ENCODE peak calls at places on chromosomes 12 and 14, in four cellular contexts. One of them, this sample, is unnamed.
A peak's percentile ranks its signal among the peaks of the same experiment; 100 is the strongest.

GRCh38 chr12:20547788-20548575 is 147.2 kb upstream of the SLCO1C1 start:
- DNase-seq in stomach: no peak
- DNase-seq in thyroid gland: no peak
- DNase-seq in GM12865: no peak
- DNase-seq in this sample: peak; percentile 53

GRCh38 chr12:123903301-123904065 is 69.1 kb downstream of the CCDC92 start:
- DNase-seq in GM12865: no peak
- DNase-seq in stomach: no peak
- DNase-seq in thyroid gland: no peak
- DNase-seq in this sample: no peak

GRCh38 chr12:121334513-121335343 is 17.5 kb downstream of the ANAPC5 start:
- DNase-seq in GM12865: peak; percentile 72
- DNase-seq in stomach: no peak
- DNase-seq in thyroid gland: no peak
- DNase-seq in this sample: peak; percentile 69

GRCh38 chr12:122976648-122976975 is 1.6 kb downstream of the OGFOD2 start:
- DNase-seq in GM12865: no peak
- DNase-seq in thyroid gland: no peak
- DNase-seq in stomach: no peak
- DNase-seq in this sample: no peak

GRCh38 chr12:131151558-131152345 is 198.0 kb downstream of the ADGRD1 start:
- DNase-seq in GM12865: no peak
- DNase-seq in thyroid gland: no peak
- DNase-seq in stomach: no peak
- DNase-seq in this sample: no peak

GRCh38 chr14:30443368-30444007 is 115.5 kb upstream of the G2E3 start:
- DNase-seq in GM12865: peak; percentile 44
- DNase-seq in thyroid gland: peak; percentile 1
- DNase-seq in stomach: no peak
- DNase-seq in this sample: peak; percentile 48

GRCh38 chr12:14111230-14111865 is 129.9 kb upstream of the GRIN2B start:
- DNase-seq in stomach: no peak
- DNase-seq in thyroid gland: no peak
- DNase-seq in GM12865: peak; percentile 86
- DNase-seq in this sample: no peak

GRCh38 chr12:108744021-108744897 is 12.9 kb upstream of the CORO1C start:
- DNase-seq in thyroid gland: no peak
- DNase-seq in GM12865: no peak
- DNase-seq in stomach: no peak
- DNase-seq in this sample: no peak

GRCh38 chr12:43602738-43603137 is 50.7 kb upstream of the ADAMTS20 start:
- DNase-seq in stomach: no peak
- DNase-seq in GM12865: no peak
- DNase-seq in thyroid gland: no peak
- DNase-seq in this sample: no peak

GRCh38 chr14:106507354-106507753 is 981.0 kb downstream of the TMEM121 start:
- DNase-seq in thyroid gland: no peak
- DNase-seq in GM12865: no peak
- DNase-seq in stomach: no peak
- DNase-seq in this sample: no peak

GRCh38 chr14:98962118-98962517 is 309.9 kb downstream of the BCL11B start:
- DNase-seq in stomach: no peak
- DNase-seq in GM12865: no peak
- DNase-seq in thyroid gland: no peak
- DNase-seq in this sample: no peak

GRCh38 chr14:60680511-60680910 is 31.2 kb upstream of the SIX1 start:
- DNase-seq in stomach: no peak
- DNase-seq in thyroid gland: peak; percentile 50
- DNase-seq in GM12865: no peak
- DNase-seq in this sample: no peak

GRCh38 chr14:33682746-33683145 is 268.1 kb downstream of the EGLN3 start:
- DNase-seq in thyroid gland: no peak
- DNase-seq in GM12865: no peak
- DNase-seq in stomach: peak; percentile 26
- DNase-seq in this sample: peak; percentile 95

GRCh38 chr12:5094550-5094949 is 50.9 kb downstream of the KCNA5 start:
- DNase-seq in stomach: no peak
- DNase-seq in thyroid gland: no peak
- DNase-seq in GM12865: no peak
- DNase-seq in this sample: no peak

GRCh38 chr12:88298014-88298682 is 156.0 kb downstream of the TMTC3 start:
- DNase-seq in GM12865: no peak
- DNase-seq in thyroid gland: no peak
- DNase-seq in stomach: no peak
- DNase-seq in this sample: no peak

GRCh38 chr12:88494520-88494919 is 85.8 kb downstream of the KITLG start:
- DNase-seq in GM12865: no peak
- DNase-seq in thyroid gland: no peak
- DNase-seq in stomach: no peak
- DNase-seq in this sample: no peak

GRCh38 chr12:8722286-8722685 is 24.5 kb downstream of the RIMKLB start:
- DNase-seq in stomach: no peak
- DNase-seq in thyroid gland: no peak
- DNase-seq in GM12865: no peak
- DNase-seq in this sample: no peak

GRCh38 chr14:93496856-93497255 is 66.1 kb downstream of the UNC79 start:
- DNase-seq in thyroid gland: no peak
- DNase-seq in GM12865: no peak
- DNase-seq in stomach: no peak
- DNase-seq in this sample: no peak

GRCh38 chr14:92690171-92691011 is 58.0 kb downstream of the LGMN start:
- DNase-seq in stomach: peak; percentile 68
- DNase-seq in GM12865: peak; percentile 66
- DNase-seq in thyroid gland: peak; percentile 80
- DNase-seq in this sample: peak; percentile 32

GRCh38 chr12:5305425-5305824 is 126.5 kb upstream of the NTF3 start:
- DNase-seq in thyroid gland: no peak
- DNase-seq in GM12865: no peak
- DNase-seq in stomach: no peak
- DNase-seq in this sample: no peak

GRCh38 chr12:6915023-6915788 is 826 bp downstream of the ENO2 start:
- DNase-seq in thyroid gland: peak; percentile 45
- DNase-seq in stomach: no peak
- DNase-seq in GM12865: no peak
- DNase-seq in this sample: no peak

GRCh38 chr14:98704441-98704840 is 567.6 kb downstream of the BCL11B start:
- DNase-seq in stomach: no peak
- DNase-seq in thyroid gland: no peak
- DNase-seq in GM12865: peak; percentile 21
- DNase-seq in this sample: no peak

GRCh38 chr12:42482086-42482819 is 107.3 kb downstream of the PRICKLE1 start:
- DNase-seq in GM12865: no peak
- DNase-seq in stomach: peak; percentile 72
- DNase-seq in thyroid gland: peak; percentile 94
- DNase-seq in this sample: no peak

GRCh38 chr12:108666326-108666995 is 32.8 kb upstream of the SELPLG start:
- DNase-seq in GM12865: no peak
- DNase-seq in thyroid gland: no peak
- DNase-seq in stomach: no peak
- DNase-seq in this sample: no peak

GRCh38 chr14:68926236-68926635 is 52.9 kb downstream of the ACTN1 start:
- DNase-seq in GM12865: no peak
- DNase-seq in thyroid gland: no peak
- DNase-seq in stomach: no peak
- DNase-seq in this sample: no peak

GRCh38 chr12:101414533-101415119 is 7.1 kb upstream of the ARL1 start:
- DNase-seq in stomach: no peak
- DNase-seq in GM12865: peak; percentile 70
- DNase-seq in thyroid gland: peak; percentile 21
- DNase-seq in this sample: peak; percentile 42

GRCh38 chr14:99982449-99983250 is 82.6 kb upstream of the EVL start:
- DNase-seq in GM12865: peak; percentile 77
- DNase-seq in stomach: peak; percentile 48
- DNase-seq in thyroid gland: peak; percentile 50
- DNase-seq in this sample: peak; percentile 44

GRCh38 chr12:67774983-67775587 is 126.5 kb downstream of the DYRK2 start:
- DNase-seq in stomach: no peak
- DNase-seq in GM12865: no peak
- DNase-seq in thyroid gland: no peak
- DNase-seq in this sample: no peak

GRCh38 chr14:50082784-50083466 is 33.4 kb downstream of the VCPKMT start:
- DNase-seq in GM12865: peak; percentile 95
- DNase-seq in stomach: peak; percentile 57
- DNase-seq in thyroid gland: no peak
- DNase-seq in this sample: no peak

GRCh38 chr14:29262979-29263378 is 496.4 kb downstream of the FOXG1 start:
- DNase-seq in thyroid gland: no peak
- DNase-seq in stomach: no peak
- DNase-seq in GM12865: no peak
- DNase-seq in this sample: no peak

GRCh38 chr12:2271961-2272360 is 219.2 kb downstream of the CACNA1C start:
- DNase-seq in stomach: no peak
- DNase-seq in GM12865: no peak
- DNase-seq in thyroid gland: no peak
- DNase-seq in this sample: no peak

GRCh38 chr12:106288510-106289195 is 13.9 kb upstream of the TCP11L2 start:
- DNase-seq in stomach: no peak
- DNase-seq in GM12865: no peak
- DNase-seq in thyroid gland: no peak
- DNase-seq in this sample: peak; percentile 76

GRCh38 chr12:51160814-51161459 is 12.0 kb downstream of the TFCP2 start:
- DNase-seq in GM12865: no peak
- DNase-seq in stomach: no peak
- DNase-seq in thyroid gland: no peak
- DNase-seq in this sample: no peak

GRCh38 chr12:123139926-123140674 is 10.8 kb downstream of the PITPNM2 start:
- DNase-seq in stomach: no peak
- DNase-seq in GM12865: no peak
- DNase-seq in thyroid gland: peak; percentile 63
- DNase-seq in this sample: no peak

GRCh38 chr12:12716845-12717585 is at the start of gene CDKN1B:
- DNase-seq in GM12865: peak; percentile 95
- DNase-seq in thyroid gland: peak; percentile 95
- DNase-seq in stomach: peak; percentile 95
- DNase-seq in this sample: peak; percentile 79

GRCh38 chr12:128842579-128842978 is 10.7 kb upstream of the GLT1D1 start:
- DNase-seq in stomach: no peak
- DNase-seq in thyroid gland: no peak
- DNase-seq in GM12865: no peak
- DNase-seq in this sample: no peak

GRCh38 chr14:91417983-91418386 is 365 bp upstream of the CCDC88C start:
- DNase-seq in stomach: peak; percentile 61
- DNase-seq in thyroid gland: no peak
- DNase-seq in GM12865: peak; percentile 85
- DNase-seq in this sample: no peak

GRCh38 chr12:12890492-12890814 is 909 bp upstream of the GPRC5A start:
- DNase-seq in GM12865: no peak
- DNase-seq in thyroid gland: peak; percentile 83
- DNase-seq in stomach: peak; percentile 54
- DNase-seq in this sample: no peak

GRCh38 chr12:806116-806805 is 53.9 kb downstream of the WNK1 start:
- DNase-seq in stomach: no peak
- DNase-seq in GM12865: no peak
- DNase-seq in thyroid gland: no peak
- DNase-seq in this sample: no peak

GRCh38 chr14:51511265-51511664 is 140.4 kb upstream of the FRMD6 start:
- DNase-seq in stomach: no peak
- DNase-seq in GM12865: no peak
- DNase-seq in thyroid gland: no peak
- DNase-seq in this sample: no peak

DNA sequence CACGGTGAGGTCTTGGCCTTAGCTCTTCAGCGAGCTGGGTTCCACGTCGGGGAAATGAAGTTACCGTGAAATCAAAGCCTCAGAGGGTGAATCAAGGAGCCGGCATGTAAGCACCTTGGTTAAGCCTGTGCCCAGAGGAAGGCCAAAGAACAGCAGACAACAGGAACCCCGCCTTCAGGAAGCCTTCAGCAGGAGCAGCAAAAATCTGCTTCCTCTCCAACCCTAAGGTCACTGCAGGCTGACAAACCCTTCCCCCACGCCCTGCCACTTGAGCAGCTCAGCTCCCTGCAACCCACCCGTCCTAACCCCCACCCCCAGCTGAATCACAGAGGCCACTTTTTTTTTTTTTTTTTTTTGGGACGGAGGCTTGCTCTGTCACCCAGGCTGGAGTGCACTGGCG is 72.9 kb upstream of the LTA4H start:
- DNase-seq in stomach: no peak
- DNase-seq in GM12865: peak; percentile 23
- DNase-seq in thyroid gland: no peak
- DNase-seq in this sample: no peak
- H3K4me3 ChIP-seq in stomach: no peak overlapping the region
- H3K4me3 ChIP-seq in GM12865: no peak overlapping the region
- H3K4me3 ChIP-seq in thyroid gland: no peak overlapping the region
- H3K4me3 ChIP-seq in this sample: no peak overlapping the region

DNA sequence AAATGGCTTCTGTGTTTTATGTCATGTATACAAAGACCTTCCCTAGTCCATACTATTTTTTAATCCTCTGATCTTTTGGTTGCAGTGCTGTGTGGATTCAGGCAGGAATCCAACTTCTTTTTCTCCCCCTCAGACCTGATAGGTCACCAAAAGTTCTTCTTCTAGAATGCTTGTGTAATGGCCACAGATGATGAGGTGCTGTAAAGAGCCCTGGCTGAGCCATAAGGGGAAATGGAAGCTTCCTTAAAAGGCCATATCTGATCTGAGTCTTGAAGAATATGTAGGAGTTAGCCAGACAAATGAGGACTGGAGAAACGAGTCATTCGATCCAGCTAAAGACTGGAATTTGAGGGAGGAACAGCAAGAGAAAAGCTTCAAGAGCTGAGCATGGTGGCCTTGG is 353.9 kb downstream of the PCNX1 start:
- DNase-seq in thyroid gland: no peak
- DNase-seq in stomach: no peak
- DNase-seq in GM12865: no peak
- DNase-seq in this sample: no peak
- TF ChIP-seq CTCF in thyroid gland: no peak
- TF ChIP-seq CTCF in stomach: no peak
- TF ChIP-seq CTCF in GM12865: no peak
- TF ChIP-seq CTCF in this sample: no peak

GRCh38 chr14:85531594-85532391 is 1.8 kb downstream of the FLRT2 start:
- DNase-seq in stomach: peak; percentile 26
- DNase-seq in thyroid gland: peak; percentile 73
- DNase-seq in GM12865: no peak
- DNase-seq in this sample: no peak
- H3K4me3 ChIP-seq in stomach: peak overlapping the region; percentile 53
- H3K4me3 ChIP-seq in thyroid gland: peak overlapping the region; percentile 37
- H3K4me3 ChIP-seq in GM12865: no peak overlapping the region
- H3K4me3 ChIP-seq in this sample: peak overlapping the region; percentile 73

GRCh38 chr14:71597289-71597920 is 334.8 kb upstream of the RGS6 start:
- DNase-seq in thyroid gland: no peak
- DNase-seq in stomach: no peak
- DNase-seq in GM12865: no peak
- DNase-seq in this sample: no peak
- TF ChIP-seq CTCF in thyroid gland: no peak
- TF ChIP-seq CTCF in stomach: no peak
- TF ChIP-seq CTCF in GM12865: no peak
- TF ChIP-seq CTCF in this sample: no peak

GRCh38 chr14:36254020-36254614 is 66.3 kb downstream of the MBIP start:
- DNase-seq in GM12865: no peak
- DNase-seq in thyroid gland: peak; percentile 48
- DNase-seq in stomach: no peak
- DNase-seq in this sample: no peak
- H3K4me3 ChIP-seq in GM12865: no peak overlapping the region
- H3K4me3 ChIP-seq in thyroid gland: no peak overlapping the region
- H3K4me3 ChIP-seq in stomach: no peak overlapping the region
- H3K4me3 ChIP-seq in this sample: no peak overlapping the region